ENCODE peak calls at places on chromosomes 16 and 17, in four cellular contexts. W is mucosa of descending colon, T is HS-5, V is left cardiac atrium. H is an unnamed sample.

GRCh38 chr16:31077592-31078199 is 3.5 kb downstream of the ZNF646 start:
- DNase-seq in W (no peak), T (no peak), V (no peak), H (no peak)

GRCh38 chr16:10836174-10836853 is 17.7 kb upstream of the TVP23A start:
- DNase-seq in W (no peak), T (no peak), V (no peak), H (no peak)

GRCh38 chr16:20814761-20815160 is 8.4 kb downstream of the REXO5 start:
- DNase-seq in W (no peak), T (no peak), V (no peak), H (no peak)

GRCh38 chr17:69375229-69375628 is 39.3 kb upstream of the MAP2K6 start:
- DNase-seq in W (no peak), T (no peak), V (no peak), H (no peak)

GRCh38 chr17:13568746-13569739 is 32.7 kb downstream of the HS3ST3A1 start:
- DNase-seq in W (no peak), T (no peak), V (no peak), H (no peak)

GRCh38 chr17:46889992-46890564 is 32.9 kb upstream of the GOSR2 start:
- DNase-seq in W (no peak), T (no peak), V (no peak), H (no peak)

GRCh38 chr17:78763561-78763960 is 18.5 kb downstream of the CYTH1 start:
- DNase-seq in W (no peak), T (no peak), V (no peak), H (no peak)

GRCh38 chr17:66040402-66040801 is 151.5 kb downstream of the CEP112 start:
- DNase-seq in W (no peak), T (no peak), V (no peak), H (no peak)

H was measured in NCI-H2029 treated with DMSO at 0.1 percent for 48 hours.